ENCODE peak calls at places on chromosomes 1 and 21, in seven cellular contexts. One of them, this sample, is unnamed.

GRCh38 chr1:234772345-234773147 is 162.6 kb upstream of the IRF2BP2 start:
- DNase-seq in endothelial cell: no peak
- DNase-seq in HFF-Myc: peak
- DNase-seq in GM18507: peak
- DNase-seq in PC-3: peak
- DNase-seq in thoracic aorta: peak
- DNase-seq in GM03348: peak
- DNase-seq in this sample: peak

GRCh38 chr1:212794561-212795014 is 2.9 kb downstream of the TATDN3 start:
- DNase-seq in PC-3: no peak
- DNase-seq in endothelial cell: no peak
- DNase-seq in GM18507: peak
- DNase-seq in GM03348: no peak
- DNase-seq in thoracic aorta: no peak
- DNase-seq in HFF-Myc: no peak
- DNase-seq in this sample: peak

GRCh38 chr21:41369915-41370839 is 8.3 kb downstream of the MX2 start:
- DNase-seq in PC-3: no peak
- DNase-seq in thoracic aorta: no peak
- DNase-seq in GM03348: no peak
- DNase-seq in GM18507: no peak
- DNase-seq in endothelial cell: no peak
- DNase-seq in HFF-Myc: no peak
- DNase-seq in this sample: no peak

GRCh38 chr1:200172311-200172710 is 144.8 kb downstream of the NR5A2 start:
- DNase-seq in GM18507: no peak
- DNase-seq in GM03348: no peak
- DNase-seq in PC-3: peak
- DNase-seq in HFF-Myc: no peak
- DNase-seq in thoracic aorta: no peak
- DNase-seq in endothelial cell: no peak
- DNase-seq in this sample: no peak

GRCh38 chr1:17023103-17023502 is 11.4 kb upstream of the ATP13A2 start:
- DNase-seq in HFF-Myc: no peak
- DNase-seq in PC-3: no peak
- DNase-seq in GM03348: no peak
- DNase-seq in endothelial cell: no peak
- DNase-seq in thoracic aorta: no peak
- DNase-seq in GM18507: no peak
- DNase-seq in this sample: no peak

GRCh38 chr1:80021891-80022290 is 1015.4 kb upstream of the ADGRL4 start:
- DNase-seq in GM18507: no peak
- DNase-seq in thoracic aorta: no peak
- DNase-seq in endothelial cell: no peak
- DNase-seq in GM03348: no peak
- DNase-seq in HFF-Myc: no peak
- DNase-seq in PC-3: no peak
- DNase-seq in this sample: no peak

GRCh38 chr1:193406901-193407300 is 220.5 kb upstream of the B3GALT2 start:
- DNase-seq in thoracic aorta: no peak
- DNase-seq in HFF-Myc: peak
- DNase-seq in PC-3: peak
- DNase-seq in GM03348: peak
- DNase-seq in endothelial cell: no peak
- DNase-seq in GM18507: peak
- DNase-seq in this sample: peak

GRCh38 chr1:6801998-6802397 is 16.7 kb downstream of the CAMTA1 start:
- DNase-seq in thoracic aorta: no peak
- DNase-seq in PC-3: peak
- DNase-seq in GM03348: peak
- DNase-seq in GM18507: no peak
- DNase-seq in HFF-Myc: no peak
- DNase-seq in endothelial cell: no peak
- DNase-seq in this sample: peak

GRCh38 chr1:55860816-55861519 is 645.8 kb upstream of the USP24 start:
- DNase-seq in thoracic aorta: no peak
- DNase-seq in GM18507: no peak
- DNase-seq in GM03348: no peak
- DNase-seq in PC-3: no peak
- DNase-seq in endothelial cell: peak
- DNase-seq in HFF-Myc: no peak
- DNase-seq in this sample: peak

GRCh38 chr1:233328661-233329498 is 1.4 kb downstream of the MAP3K21 start:
- DNase-seq in endothelial cell: no peak
- DNase-seq in GM18507: no peak
- DNase-seq in HFF-Myc: no peak
- DNase-seq in GM03348: peak
- DNase-seq in thoracic aorta: no peak
- DNase-seq in PC-3: peak
- DNase-seq in this sample: no peak

This sample was measured in cardiac fibroblast.